ENCODE peak calls at places on chromosome 16, in five cellular contexts. J is IMR-90, R is B cell, A is transverse colon, B is tibial artery. X is an unnamed sample.

GRCh38 chr16:89721644-89722391 is 481 bp downstream of the ZNF276 start:
- DNase-seq in R (peak), J (peak), A (peak), B (peak), X (peak)

GRCh38 chr16:87947356-87948118 is 3.7 kb upstream of the BANP start:
- DNase-seq in J (no peak), B (no peak), A (no peak), R (no peak), X (no peak)

GRCh38 chr16:68155425-68155824 is 70.3 kb downstream of the NFATC3 start:
- DNase-seq in B (no peak), A (no peak), R (no peak), J (no peak), X (no peak)

GRCh38 chr16:67841198-67841815 is 813 bp upstream of the THAP11 start:
- DNase-seq in R (no peak), J (no peak), A (no peak), B (no peak), X (no peak)

GRCh38 chr16:15464401-15465186 is 30.2 kb downstream of the BMERB1 start:
- DNase-seq in A (no peak), R (no peak), B (no peak), J (peak), X (no peak)

GRCh38 chr16:84007946-84008345 is 34.6 kb downstream of the SLC38A8 start:
- DNase-seq in A (no peak), B (no peak), J (no peak), R (no peak), X (no peak)

GRCh38 chr16:86317617-86318021 is 192.7 kb upstream of the FOXF1 start:
- DNase-seq in B (no peak), J (no peak), R (no peak), A (no peak), X (no peak)

GRCh38 chr16:83966153-83966696 is 1.8 kb upstream of the NECAB2 start:
- DNase-seq in J (no peak), B (no peak), A (no peak), R (no peak), X (no peak)

GRCh38 chr16:85136213-85136704 is 24.0 kb upstream of the CIBAR2 start:
- DNase-seq in R (no peak), J (no peak), A (peak), B (peak), X (no peak)

GRCh38 chr16:11354733-11355574 is 9.7 kb downstream of the RMI2 start:
- DNase-seq in J (peak), A (peak), R (peak), B (no peak), X (peak)

GRCh38 chr16:4353675-4354074 is 2.6 kb upstream of the PAM16 start:
- DNase-seq in R (no peak), B (no peak), A (no peak), J (no peak), X (no peak)

GRCh38 chr16:13629704-13630103 is 290.2 kb upstream of the ERCC4 start:
- DNase-seq in J (no peak), A (no peak), B (no peak), R (no peak), X (no peak)

GRCh38 chr16:66524601-66525164 is 25.2 kb downstream of the TK2 start:
- DNase-seq in R (peak), J (no peak), A (peak), B (no peak), X (no peak)

GRCh38 chr16:1327619-1327947 is 5.9 kb upstream of the BAIAP3 start:
- DNase-seq in R (no peak), A (no peak), J (no peak), B (no peak), X (no peak)

GRCh38 chr16:79847569-79847968 is 247.0 kb upstream of the MAF start:
- DNase-seq in J (no peak), A (no peak), R (no peak), B (no peak), X (no peak)

GRCh38 chr16:56866955-56867830 is 2.2 kb downstream of the SLC12A3 start:
- DNase-seq in B (no peak), R (peak), J (peak), A (peak), X (peak)

GRCh38 chr16:78297066-78297666 is 197.7 kb downstream of the WWOX start:
- DNase-seq in A (no peak), R (no peak), J (no peak), B (no peak), X (no peak)

GRCh38 chr16:85982563-85982939 is 83.6 kb downstream of the IRF8 start:
- DNase-seq in J (no peak), A (peak), B (peak), R (peak), X (no peak)

GRCh38 chr16:12132850-12133249 is 156.3 kb downstream of the SNX29 start:
- DNase-seq in B (no peak), R (no peak), A (no peak), J (no peak), X (no peak)

GRCh38 chr16:64017789-64018188 is 1104.1 kb downstream of the CDH11 start:
- DNase-seq in B (no peak), R (no peak), J (no peak), A (no peak), X (no peak)

GRCh38 chr16:12321363-12321762 is 344.8 kb downstream of the SNX29 start:
- DNase-seq in R (no peak), A (no peak), B (no peak), J (no peak), X (no peak)

GRCh38 chr16:74738134-74738541 is 36.5 kb downstream of the FA2H start:
- DNase-seq in J (peak), B (no peak), R (no peak), A (peak), X (no peak)

GRCh38 chr16:89588413-89589109 is 13.0 kb downstream of the CPNE7 start:
- DNase-seq in R (no peak), J (no peak), A (no peak), B (no peak), X (no peak)

GRCh38 chr16:89828199-89828869 is at the start of gene SPIRE2:
- DNase-seq in A (peak), R (peak), B (peak), J (peak), X (peak)

GRCh38 chr16:4700997-4701743 is 7.8 kb downstream of the NUDT16L1 start:
- DNase-seq in A (peak), R (peak), J (no peak), B (no peak), X (no peak)

GRCh38 chr16:76653390-76654026 is 376.3 kb downstream of the CNTNAP4 start:
- DNase-seq in J (peak), B (no peak), R (no peak), A (no peak), X (peak)

GRCh38 chr16:51924744-51925143 is 622.2 kb downstream of the TOX3 start:
- DNase-seq in B (no peak), J (no peak), A (no peak), R (no peak), X (no peak)

GRCh38 chr16:8936421-8936820 is 27.3 kb downstream of the USP7 start:
- DNase-seq in A (peak), B (no peak), J (peak), R (peak), X (peak)

GRCh38 chr16:66656547-66656946 is 40.0 kb downstream of the CMTM4 start:
- DNase-seq in A (no peak), B (no peak), R (no peak), J (peak), X (no peak)

GRCh38 chr16:49158029-49158642 is 123.5 kb downstream of the CBLN1 start:
- DNase-seq in J (peak), A (peak), R (no peak), B (no peak), X (peak)

GRCh38 chr16:85441189-85441889 is 171.8 kb upstream of the GSE1 start:
- DNase-seq in R (no peak), B (no peak), A (no peak), J (no peak), X (no peak)

GRCh38 chr16:735982-736453 is 4.8 kb downstream of the CIAO3 start:
- DNase-seq in A (no peak), R (no peak), J (no peak), B (no peak), X (no peak)

GRCh38 chr16:22684282-22685161 is 129.4 kb upstream of the HS3ST2 start:
- DNase-seq in R (no peak), J (peak), B (no peak), A (no peak), X (peak)

GRCh38 chr16:69937465-69937951 is 13.6 kb upstream of the CLEC18A start:
- DNase-seq in R (no peak), A (no peak), B (peak), J (no peak), X (no peak)

GRCh38 chr16:74931445-74931844 is 53.5 kb downstream of the WDR59 start:
- DNase-seq in A (no peak), B (no peak), J (no peak), R (no peak), X (no peak)

DNA sequence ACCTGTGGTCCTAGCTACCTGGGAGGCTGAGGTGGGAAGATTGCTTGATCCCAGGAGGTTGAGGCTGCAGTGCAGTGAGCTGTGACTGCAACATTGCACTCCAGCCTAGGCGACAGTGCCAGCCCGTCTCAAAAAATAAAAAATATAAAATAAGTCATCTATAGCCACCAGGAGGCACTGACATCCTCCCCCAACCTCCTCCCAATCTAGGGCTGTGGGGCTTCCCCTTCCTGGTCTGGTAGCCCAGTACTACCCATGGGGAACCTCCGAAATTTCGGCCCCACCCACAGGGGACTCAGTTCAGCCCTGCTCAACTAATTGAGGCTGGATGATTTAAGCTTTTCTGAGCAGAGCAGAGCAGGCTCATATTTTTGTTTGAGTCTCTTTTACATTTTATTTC is 3.2 kb downstream of the ZSCAN10 start:
- DNase-seq in R (peak), A (peak), J (no peak), B (no peak), X (no peak)
- TF ChIP-seq CTCF in R (peak), A (peak), J (peak), B (no peak), X (peak)

GRCh38 chr16:28981517-28981916 is 3.3 kb upstream of the LAT start:
- DNase-seq in B (no peak), J (no peak), R (no peak), A (no peak), X (no peak)
- TF ChIP-seq CTCF in B (peak), J (peak), R (peak), A (peak), X (peak)

GRCh38 chr16:50309527-50310307 is 43.4 kb downstream of the ADCY7 start:
- DNase-seq in J (no peak), A (no peak), R (peak), B (peak), X (no peak)
- TF ChIP-seq CTCF in J (no peak), A (no peak), R (no peak), B (no peak), X (no peak)

GRCh38 chr16:2770781-2771111 is 6.3 kb downstream of the ELOB start:
- DNase-seq in R (no peak), B (no peak), J (no peak), A (no peak), X (no peak)

GRCh38 chr16:2769675-2770056 is 7.4 kb downstream of the ELOB start:
- DNase-seq in B (no peak), A (peak), R (no peak), J (no peak), X (peak)

GRCh38 chr16:2769100-2769529 is 8.0 kb downstream of the ELOB start:
- DNase-seq in J (no peak), A (no peak), R (no peak), B (no peak), X (no peak)

GRCh38 chr16:2771496-2772402 is 5.3 kb downstream of the ELOB start:
- DNase-seq in B (no peak), R (no peak), A (no peak), J (no peak), X (no peak)

DNA sequence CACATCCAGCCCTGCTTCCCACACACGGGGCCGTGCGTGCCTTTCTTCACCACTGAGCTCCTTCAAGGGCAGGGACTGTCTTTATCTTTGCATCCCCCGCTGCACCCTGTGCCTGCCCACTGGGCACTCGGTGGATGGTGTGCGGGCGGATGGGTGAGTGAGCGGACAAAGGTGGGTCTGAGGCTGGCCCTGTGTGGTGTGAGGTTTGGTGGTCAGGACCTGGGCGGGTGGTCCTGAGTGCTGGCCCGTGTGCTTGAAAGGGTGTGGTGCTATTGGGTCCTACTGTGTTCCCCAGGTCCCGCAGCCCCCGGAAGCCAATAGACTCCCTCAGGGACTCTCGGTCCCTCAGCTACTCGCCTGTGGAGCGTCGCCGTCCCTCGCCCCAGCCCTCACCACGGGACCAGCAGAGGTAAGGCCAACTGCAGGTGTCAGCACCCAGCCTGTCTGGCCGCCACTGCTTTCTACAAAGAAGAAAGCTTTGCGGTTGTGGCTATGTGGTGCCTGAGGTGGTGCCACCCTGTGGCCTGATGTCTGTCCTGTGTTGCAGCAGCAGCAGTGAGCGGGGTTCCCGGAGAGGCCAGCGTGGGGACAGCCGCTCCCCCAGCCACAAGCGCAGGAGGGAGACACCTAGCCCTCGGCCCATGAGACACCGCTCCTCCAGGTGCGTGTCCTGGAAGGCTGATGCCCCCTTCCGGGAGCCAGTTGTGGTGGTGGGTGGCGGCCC is 6.9 kb downstream of the ELOB start:
- DNase-seq in R (no peak), A (no peak), B (no peak), J (no peak), X (no peak)
- TF ChIP-seq CTCF in R (no peak), A (no peak), B (no peak), J (no peak), X (no peak)

GRCh38 chr16:17375388-17376304 is 95.1 kb downstream of the XYLT1 start:
- DNase-seq in R (no peak), J (no peak), A (no peak), B (no peak), X (no peak)
- TF ChIP-seq CTCF in R (peak), J (no peak), A (no peak), B (no peak), X (no peak)

DNA sequence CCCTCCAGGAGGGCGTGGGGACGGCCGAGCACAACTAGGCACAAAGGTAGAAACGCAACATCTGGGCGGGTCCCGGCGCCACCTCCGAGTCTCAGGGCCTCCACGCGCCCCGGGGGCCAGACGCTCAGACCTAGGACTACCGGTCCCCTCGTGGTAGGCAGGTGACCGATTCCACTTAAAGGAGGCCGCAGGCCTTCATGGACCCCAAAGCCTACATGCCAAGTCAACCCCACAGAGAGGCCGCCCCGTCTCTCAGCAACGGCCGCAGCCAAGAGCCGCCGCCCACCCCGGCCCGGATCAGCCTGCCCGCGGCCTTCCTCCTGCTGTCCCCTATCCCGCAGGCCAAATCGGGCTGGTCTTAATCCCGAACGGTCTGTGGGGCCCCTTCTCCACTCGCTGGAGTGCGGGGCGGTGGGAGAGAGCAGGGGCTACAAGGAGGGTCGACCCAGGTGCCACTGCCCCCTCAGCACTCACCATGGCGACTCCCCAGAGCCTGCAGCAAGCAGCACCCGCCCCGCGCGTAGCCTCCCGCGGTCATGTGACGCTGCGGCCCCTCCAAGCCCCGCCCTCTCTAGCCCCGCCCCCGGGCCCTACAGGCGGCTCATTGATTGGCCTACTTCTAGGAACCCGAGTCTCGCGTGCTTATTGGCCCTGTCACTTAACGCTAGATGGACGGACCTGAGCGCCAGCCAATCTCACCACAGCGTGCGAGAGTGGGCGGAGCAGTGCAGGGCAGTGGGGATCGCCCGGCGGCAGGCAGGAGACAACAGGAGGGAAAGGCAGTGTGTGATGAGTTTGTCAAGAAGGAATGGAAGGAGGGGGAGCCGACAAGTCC is at the start of gene VPS35:
- DNase-seq in B (peak), A (peak), R (peak), J (peak), X (peak)
- TF ChIP-seq CTCF in B (no peak), A (no peak), R (peak), J (peak), X (peak)

X was measured in fibroblast of the aortic adventitia.